ENCODE peak calls at places on chromosome 19, in four cellular contexts. R, U, B and S are unnamed samples.

GRCh38 chr19:17121736-17122293 is 46.2 kb downstream of the MYO9B start:
- DNase-seq in R (no peak), U (peak), B (no peak), S (no peak)

GRCh38 chr19:16561382-16561781 is 10.8 kb downstream of the SLC35E1 start:
- DNase-seq in R (no peak), U (no peak), B (no peak), S (no peak)

GRCh38 chr19:28727133-28727834 is 485.7 kb downstream of the UQCRFS1 start:
- DNase-seq in R (peak), U (peak), B (no peak), S (no peak)

GRCh38 chr19:1226227-1226518 is 11.6 kb downstream of the CBARP start:
- DNase-seq in R (no peak), U (no peak), B (no peak), S (no peak)

GRCh38 chr19:19355606-19356139 is 35.0 kb downstream of the MAU2 start:
- DNase-seq in R (no peak), U (no peak), B (no peak), S (no peak)

GRCh38 chr19:21202865-21203494 is 61.1 kb downstream of the ZNF431 start:
- DNase-seq in R (peak), U (peak), B (peak), S (peak)

GRCh38 chr19:52786078-52786463 is 520 bp downstream of the ZNF600 start:
- DNase-seq in R (peak), U (peak), B (no peak), S (peak)

GRCh38 chr19:34732548-34733255 is 1.3 kb upstream of the ZNF181 start:
- DNase-seq in R (peak), U (no peak), B (no peak), S (no peak)

GRCh38 chr19:29467824-29468401 is 57.9 kb upstream of the VSTM2B start:
- DNase-seq in R (peak), U (peak), B (peak), S (peak)

GRCh38 chr19:45789035-45789786 is 3.4 kb downstream of the DMWD start:
- DNase-seq in R (no peak), U (no peak), B (no peak), S (no peak)
- H3K9ac ChIP-seq in R (no peak), U (no peak), B (no peak), S (no peak)

GRCh38 chr19:18155095-18156087 is 2.4 kb downstream of the PIK3R2 start:
- DNase-seq in R (no peak), U (no peak), B (no peak), S (no peak)

GRCh38 chr19:18156268-18156667 is 3.3 kb downstream of the PIK3R2 start:
- DNase-seq in R (no peak), U (no peak), B (no peak), S (no peak)

GRCh38 chr19:18152817-18153554 is at the start of gene PIK3R2:
- DNase-seq in R (peak), U (peak), B (peak), S (peak)

GRCh38 chr19:18152444-18152816 is 533 bp upstream of the PIK3R2 start:
- DNase-seq in R (peak), U (peak), B (peak), S (peak)

DNA sequence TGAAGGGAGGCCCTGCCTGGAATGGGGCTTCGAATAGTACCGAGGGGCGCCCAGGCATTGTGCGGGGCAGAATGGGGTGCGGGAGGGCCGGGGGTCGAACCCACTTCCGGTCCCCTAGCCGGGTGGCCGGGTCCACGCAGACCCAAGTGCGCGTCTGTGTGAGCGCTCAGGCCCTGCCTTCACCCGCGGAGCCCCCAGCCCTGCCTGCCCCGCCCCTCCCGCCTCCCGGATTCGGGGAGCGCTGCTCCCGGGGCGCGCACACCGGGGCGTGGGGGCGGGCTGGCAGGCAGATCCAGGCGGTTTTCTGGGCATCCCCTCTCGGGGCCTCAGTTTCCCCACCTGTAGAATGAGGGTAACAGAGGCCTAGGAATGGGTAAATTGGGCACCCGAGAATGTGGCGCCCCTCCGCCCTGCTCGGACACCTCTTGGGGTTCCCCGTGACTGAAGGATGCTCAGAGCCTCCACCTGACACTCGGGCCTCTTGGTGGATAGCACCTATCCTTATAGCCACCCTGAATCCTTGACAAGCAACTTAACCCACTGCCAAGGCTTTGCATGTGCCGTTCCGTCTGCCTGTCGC is 682 bp downstream of the PIK3R2 start:
- DNase-seq in R (peak), U (peak), B (peak), S (no peak)
- TF ChIP-seq EZH2phosphoT487 in R (no peak), U (no peak), B (no peak), S (no peak)

GRCh38 chr19:49231389-49231788 is 73.8 kb downstream of the TRPM4 start:
- DNase-seq in R (no peak), U (no peak), B (peak), S (no peak)
- H3K9ac ChIP-seq in R (no peak), U (no peak), B (no peak), S (no peak)

GRCh38 chr19:9883764-9884163 is 48.6 kb downstream of the PIN1 start:
- DNase-seq in R (no peak), U (no peak), B (no peak), S (no peak)

GRCh38 chr19:9883231-9883758 is 48.2 kb downstream of the PIN1 start:
- DNase-seq in R (peak), U (no peak), B (no peak), S (peak)

GRCh38 chr19:9881720-9882119 is 46.6 kb downstream of the PIN1 start:
- DNase-seq in R (no peak), U (peak), B (no peak), S (peak)

GRCh38 chr19:9885077-9885552 is 50.0 kb downstream of the PIN1 start:
- DNase-seq in R (no peak), U (peak), B (no peak), S (peak)
- TF ChIP-seq EZH2phosphoT487 in R (no peak), U (no peak), B (no peak), S (no peak)

GRCh38 chr19:45779231-45780145 is 2.8 kb downstream of the DMPK start:
- DNase-seq in R (peak), U (peak), B (peak), S (peak)
- H3K9ac ChIP-seq in R (no peak), U (no peak), B (peak), S (no peak)

GRCh38 chr19:6737873-6738725 is 719 bp upstream of the GPR108 start:
- DNase-seq in R (peak), U (peak), B (peak), S (peak)
- TF ChIP-seq EZH2phosphoT487 in R (no peak), U (no peak), B (no peak), S (no peak)

GRCh38 chr19:12705169-12705568 is 8.7 kb upstream of the FBXW9 start:
- DNase-seq in R (no peak), U (no peak), B (no peak), S (no peak)

GRCh38 chr19:12708641-12709040 is 12.2 kb upstream of the FBXW9 start:
- DNase-seq in R (no peak), U (no peak), B (no peak), S (no peak)

GRCh38 chr19:12703056-12703455 is 6.6 kb upstream of the FBXW9 start:
- DNase-seq in R (peak), U (peak), B (no peak), S (peak)

GRCh38 chr19:12705654-12706331 is 9.4 kb upstream of the FBXW9 start:
- DNase-seq in R (no peak), U (no peak), B (no peak), S (no peak)

DNA sequence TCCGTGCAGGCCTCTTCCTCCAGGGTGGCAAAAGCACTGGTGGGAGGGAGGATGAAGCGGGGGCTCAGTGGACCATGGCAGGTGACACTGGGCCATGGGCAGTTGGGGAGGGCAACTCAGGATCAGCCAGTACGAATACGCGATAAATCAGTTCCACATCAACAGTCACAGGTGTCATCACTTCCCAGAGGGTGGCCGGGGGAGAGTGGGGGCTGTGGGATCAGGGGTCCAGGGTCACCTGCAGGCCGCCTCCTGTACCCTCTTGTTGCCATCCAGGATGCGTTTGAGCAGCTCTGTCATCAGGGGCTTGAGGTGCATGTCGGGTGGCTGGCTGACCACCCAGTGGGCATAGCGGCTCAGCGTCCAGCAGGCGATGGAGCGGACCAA is 9.9 kb upstream of the FBXW9 start:
- DNase-seq in R (no peak), U (no peak), B (no peak), S (no peak)
- H3K9ac ChIP-seq in R (no peak), U (no peak), B (no peak), S (no peak)

GRCh38 chr19:45805719-45806118 is 9.4 kb downstream of the RSPH6A start:
- DNase-seq in R (no peak), U (no peak), B (no peak), S (no peak)
- TF ChIP-seq EZH2phosphoT487 in R (no peak), U (no peak), B (no peak), S (no peak)